ENCODE peak calls at places on chromosomes 16 and 17, in seven cellular contexts. O, K, L, J, F, B and H are unnamed samples.

GRCh38 chr16:81446318-81447275 is 2.0 kb downstream of the CMIP start:
- DNase-seq in K (peak), O (peak), F (peak), J (no peak), L (no peak), B (no peak), H (no peak)

GRCh38 chr17:68829211-68829610 is 126.0 kb downstream of the ABCA8 start:
- DNase-seq in F (no peak), L (no peak), B (no peak), K (no peak), J (no peak), O (no peak), H (no peak)

GRCh38 chr17:45310380-45311324 is 6.2 kb downstream of the MAP3K14 start:
- DNase-seq in K (no peak), J (no peak), L (no peak), O (no peak), F (no peak), B (no peak), H (no peak)

GRCh38 chr16:89586218-89586617 is 10.7 kb downstream of the CPNE7 start:
- DNase-seq in F (no peak), B (no peak), J (no peak), O (no peak), L (no peak), K (no peak), H (no peak)

GRCh38 chr17:74485012-74485743 is 18.7 kb downstream of the CD300A start:
- DNase-seq in L (no peak), B (no peak), K (peak), O (no peak), J (no peak), F (no peak), H (no peak)

GRCh38 chr16:188674-189073 is 8.4 kb downstream of the HBQ1 start:
- DNase-seq in J (no peak), F (no peak), B (no peak), O (peak), K (no peak), L (no peak), H (no peak)

GRCh38 chr16:49931931-49932330 is 76.0 kb upstream of the ZNF423 start:
- DNase-seq in J (peak), B (no peak), L (no peak), K (no peak), F (no peak), O (no peak), H (no peak)

GRCh38 chr16:782263-782662 is 5.9 kb downstream of the RPUSD1 start:
- DNase-seq in L (no peak), B (no peak), O (no peak), J (no peak), F (no peak), K (no peak), H (no peak)

GRCh38 chr17:32264140-32264799 is 1.4 kb upstream of the RHBDL3 start:
- DNase-seq in B (no peak), J (no peak), F (no peak), O (no peak), L (no peak), K (no peak), H (no peak)

GRCh38 chr17:10629706-10630105 is 27.4 kb downstream of the MYH3 start:
- DNase-seq in L (no peak), F (no peak), K (no peak), J (no peak), B (no peak), O (no peak), H (no peak)

GRCh38 chr16:2520784-2521577 is 810 bp downstream of the AMDHD2 start:
- DNase-seq in K (peak), L (no peak), J (peak), F (peak), B (no peak), O (peak), H (no peak)

GRCh38 chr16:72203401-72203800 is 31.4 kb upstream of the PMFBP1 start:
- DNase-seq in O (no peak), F (peak), B (peak), J (no peak), L (no peak), K (peak), H (no peak)

GRCh38 chr16:50368410-50369132 is at the start of gene BRD7:
- DNase-seq in K (peak), B (peak), J (no peak), F (peak), O (peak), L (peak), H (peak)

GRCh38 chr17:82031885-82032627 is 578 bp downstream of the RAC3 start:
- DNase-seq in K (peak), L (no peak), J (no peak), F (peak), B (no peak), O (peak), H (no peak)

GRCh38 chr17:76350463-76350862 is 3.3 kb downstream of the PRPSAP1 start:
- DNase-seq in J (no peak), B (no peak), L (no peak), K (no peak), F (no peak), O (no peak), H (no peak)

GRCh38 chr17:34675143-34675542 is 95.8 kb downstream of the TMEM132E start:
- DNase-seq in J (no peak), O (no peak), B (no peak), F (no peak), K (no peak), L (no peak), H (no peak)

GRCh38 chr17:3750926-3751325 is 27.2 kb downstream of the HASPIN start:
- DNase-seq in O (peak), F (no peak), B (no peak), L (no peak), J (no peak), K (no peak), H (no peak)

GRCh38 chr17:9324864-9325263 is 250.8 kb downstream of the STX8 start:
- DNase-seq in J (no peak), B (peak), O (no peak), K (no peak), L (no peak), F (peak), H (no peak)

GRCh38 chr17:38620551-38621277 is 15.0 kb upstream of the SRCIN1 start:
- DNase-seq in L (no peak), K (peak), O (no peak), B (no peak), J (no peak), F (no peak), H (no peak)

GRCh38 chr17:82882715-82883446 is 43.1 kb upstream of the ZNF750 start:
- DNase-seq in O (peak), B (no peak), J (no peak), L (no peak), K (no peak), F (no peak), H (no peak)

GRCh38 chr17:38509772-38510423 is 81.6 kb downstream of the ARHGAP23 start:
- DNase-seq in O (no peak), L (peak), K (peak), B (peak), F (no peak), J (no peak), H (peak)

GRCh38 chr17:36943250-36944220 is 5.2 kb upstream of the AATF start:
- DNase-seq in F (no peak), J (no peak), K (peak), L (no peak), B (no peak), O (no peak), H (no peak)

GRCh38 chr17:13557077-13557476 is 44.7 kb downstream of the HS3ST3A1 start:
- DNase-seq in O (no peak), B (peak), K (no peak), L (no peak), J (no peak), F (no peak), H (no peak)

GRCh38 chr17:17609121-17609520 is 17.6 kb upstream of the PEMT start:
- DNase-seq in B (no peak), K (no peak), O (no peak), J (no peak), L (peak), F (no peak), H (no peak)

GRCh38 chr16:59605706-59606105 is 871.6 kb upstream of the GOT2 start:
- DNase-seq in L (no peak), B (peak), O (no peak), K (no peak), J (no peak), F (peak), H (no peak)

GRCh38 chr16:27972500-27972899 is 91.0 kb downstream of the GSG1L start:
- DNase-seq in L (no peak), F (peak), K (peak), J (peak), B (peak), O (peak), H (peak)

GRCh38 chr17:69227536-69227935 is 1.1 kb downstream of the ABCA10 start:
- DNase-seq in K (no peak), O (no peak), B (no peak), L (no peak), F (no peak), J (no peak), H (no peak)

GRCh38 chr16:58037365-58038057 is 12.0 kb downstream of the MMP15 start:
- DNase-seq in L (no peak), K (no peak), B (no peak), J (no peak), O (no peak), F (no peak), H (no peak)

GRCh38 chr16:20995711-20996110 is 95.1 kb downstream of the LYRM1 start:
- DNase-seq in O (no peak), L (no peak), K (no peak), J (no peak), B (no peak), F (no peak), H (no peak)

GRCh38 chr17:17225901-17226300 is 11.1 kb downstream of the FLCN start:
- DNase-seq in B (no peak), O (no peak), K (no peak), F (no peak), J (peak), L (no peak), H (no peak)

GRCh38 chr17:76246080-76247066 is 6.1 kb upstream of the RNF157 start:
- DNase-seq in O (no peak), B (no peak), F (no peak), L (no peak), K (peak), J (peak), H (no peak)

GRCh38 chr16:22141746-22142145 is 20.6 kb upstream of the SDR42E2 start:
- DNase-seq in L (peak), F (peak), J (no peak), K (no peak), O (no peak), B (peak), H (peak)

GRCh38 chr16:969508-970378 is 1.0 kb downstream of the LMF1 start:
- DNase-seq in J (no peak), F (no peak), O (no peak), L (no peak), B (peak), K (peak), H (no peak)

GRCh38 chr16:59527206-59527997 is 793.3 kb upstream of the GOT2 start:
- DNase-seq in B (peak), F (peak), O (no peak), J (no peak), K (no peak), L (no peak), H (no peak)

GRCh38 chr16:73172621-73173312 is 124.8 kb upstream of the ZFHX3 start:
- DNase-seq in F (peak), L (peak), B (peak), K (no peak), J (peak), O (no peak), H (no peak)

GRCh38 chr16:30004811-30005242 is 6.0 kb downstream of the DOC2A start:
- DNase-seq in L (peak), J (no peak), F (no peak), K (no peak), B (no peak), O (no peak), H (no peak)

GRCh38 chr17:20908373-20909273 is 134.2 kb downstream of the USP22 start:
- DNase-seq in J (peak), O (peak), K (peak), B (peak), F (peak), L (peak), H (peak)
- TF ChIP-seq CTCF in J (peak), O (peak), K (peak), B (peak), F (peak), L (peak), H (no peak)

GRCh38 chr16:4612474-4612931 is 2.2 kb downstream of the UBALD1 start:
- DNase-seq in L (peak), O (no peak), F (no peak), B (no peak), K (no peak), J (peak), H (no peak)
- TF ChIP-seq CTCF in L (peak), O (no peak), F (no peak), B (no peak), K (no peak), J (no peak), H (no peak)

GRCh38 chr16:13895516-13895915 is 24.4 kb upstream of the ERCC4 start:
- DNase-seq in K (no peak), F (no peak), J (no peak), L (no peak), O (no peak), B (no peak), H (no peak)

GRCh38 chr16:13892301-13892700 is 27.7 kb upstream of the ERCC4 start:
- DNase-seq in L (no peak), O (no peak), F (no peak), K (no peak), J (no peak), B (no peak), H (no peak)

GRCh38 chr16:13898233-13898632 is 21.7 kb upstream of the ERCC4 start:
- DNase-seq in K (no peak), O (no peak), B (no peak), F (no peak), J (no peak), L (no peak), H (no peak)

GRCh38 chr16:13897806-13898205 is 22.1 kb upstream of the ERCC4 start:
- DNase-seq in B (no peak), O (no peak), L (no peak), K (no peak), J (no peak), F (no peak), H (no peak)

GRCh38 chr16:13896543-13897182 is 23.3 kb upstream of the ERCC4 start:
- DNase-seq in J (no peak), K (no peak), O (no peak), F (no peak), L (no peak), B (peak), H (no peak)
- TF ChIP-seq CTCF in J (no peak), K (peak), O (no peak), F (peak), L (peak), B (peak), H (no peak)

DNA sequence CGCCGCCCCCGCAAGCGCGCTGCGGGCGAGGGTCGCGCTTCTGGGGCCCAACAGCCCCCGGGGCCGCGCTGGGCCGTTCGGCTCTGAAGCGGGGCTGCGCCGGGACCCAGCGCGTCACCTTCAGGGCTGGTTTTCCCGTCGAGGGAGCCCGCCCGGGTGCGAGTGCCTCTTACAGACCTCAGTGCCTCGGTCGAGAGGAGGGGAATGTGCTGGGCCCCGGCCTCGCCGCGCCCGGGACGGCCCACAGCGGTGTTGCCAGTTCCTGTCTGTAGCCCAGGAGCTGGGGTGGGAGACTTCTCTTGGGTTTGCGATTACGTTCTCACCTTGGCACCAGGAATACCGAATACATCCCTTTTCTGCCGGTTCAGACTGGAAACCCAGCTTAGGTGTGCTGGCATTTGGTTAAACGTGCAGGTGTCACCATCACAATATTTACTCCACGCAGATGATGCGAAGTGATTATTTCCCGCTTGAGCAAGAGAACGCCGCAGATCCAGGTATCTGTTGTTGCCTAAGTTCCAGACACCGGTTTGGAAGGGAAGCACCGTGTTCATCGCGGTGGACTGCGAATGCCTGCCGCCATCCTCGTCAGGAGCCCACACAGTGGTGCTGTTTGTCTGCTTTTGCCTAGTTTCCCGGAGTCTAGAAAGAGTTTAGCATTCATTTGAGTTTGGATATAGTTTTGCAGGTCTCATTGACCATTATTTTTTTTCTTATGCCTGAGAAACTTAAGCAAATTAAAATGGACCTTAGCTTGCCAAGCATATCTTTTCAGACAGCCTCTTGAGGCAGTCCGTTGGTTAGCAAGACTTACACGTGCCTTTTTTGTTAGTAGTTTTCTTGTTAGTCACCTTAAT is 915 bp downstream of the MAP1LC3B start:
- DNase-seq in J (peak), B (peak), L (peak), K (no peak), O (peak), F (peak), H (peak)
- TF ChIP-seq CTCF in J (peak), B (peak), L (peak), K (peak), O (no peak), F (peak), H (no peak)